ENCODE peak calls at places on chromosomes 13 and 19, in six cellular contexts. E is H9; D is stimulated activated CD4-positive, alpha-beta T cell treated with anti-CD3 and anti-CD28 coated beads, Interleukin-1b, Interleukin-23, amount 100 ng/mL, for 24 hours; J is hippocampal formation; K is progenitor cell of endocrine pancreas; W is ELR. H is an unnamed sample.

GRCh38 chr19:23071087-23071511 is 45.7 kb upstream of the ZNF730 start:
- DNase-seq in E (peak), D (no peak), J (no peak), K (no peak), W (peak), H (no peak)

GRCh38 chr19:43934055-43934984 is 762 bp downstream of the ZNF45 start:
- DNase-seq in E (no peak), D (no peak), J (no peak), K (no peak), W (peak), H (no peak)

GRCh38 chr13:113935081-113935511 is 38.8 kb downstream of the C13orf46 start:
- DNase-seq in E (peak), D (no peak), J (no peak), K (no peak), W (no peak), H (no peak)

GRCh38 chr13:42660367-42660965 is 86.5 kb downstream of the TNFSF11 start:
- DNase-seq in E (no peak), D (no peak), J (no peak), K (no peak), W (peak), H (no peak)

GRCh38 chr13:109773276-109773675 is 13.1 kb downstream of the IRS2 start:
- DNase-seq in E (no peak), D (no peak), J (no peak), K (no peak), W (peak), H (no peak)

GRCh38 chr19:11390933-11391680 is 7.0 kb upstream of the EPOR start:
- DNase-seq in E (no peak), D (no peak), J (no peak), K (no peak), W (peak), H (no peak)

GRCh38 chr19:50803633-50804419 is 13.6 kb downstream of the ACP4 start:
- DNase-seq in E (no peak), D (no peak), J (no peak), K (no peak), W (peak), H (peak)

GRCh38 chr19:35006342-35006998 is 6.3 kb downstream of the GRAMD1A start:
- DNase-seq in E (no peak), D (no peak), J (no peak), K (no peak), W (peak), H (no peak)

GRCh38 chr19:41604831-41605230 is 22.0 kb downstream of the CEACAM4 start:
- DNase-seq in E (no peak), D (no peak), J (no peak), K (no peak), W (no peak), H (no peak)

GRCh38 chr19:32392946-32393345 is 12.6 kb upstream of the DPY19L3 start:
- DNase-seq in E (no peak), D (no peak), J (no peak), K (no peak), W (no peak), H (no peak)

GRCh38 chr13:43686557-43686956 is 100.2 kb downstream of the ENOX1 start:
- DNase-seq in E (no peak), D (no peak), J (no peak), K (no peak), W (peak), H (no peak)

GRCh38 chr13:27962982-27963381 is 6.1 kb downstream of the CDX2 start:
- DNase-seq in E (no peak), D (no peak), J (no peak), K (no peak), W (no peak), H (no peak)

GRCh38 chr19:57302020-57302465 is 18.2 kb upstream of the ZNF543 start:
- DNase-seq in E (no peak), D (no peak), J (no peak), K (no peak), W (peak), H (no peak)

GRCh38 chr19:5287066-5287465 is 53.5 kb downstream of the PTPRS start:
- DNase-seq in E (no peak), D (no peak), J (no peak), K (no peak), W (peak), H (no peak)

GRCh38 chr19:54164369-54165068 is 5.0 kb upstream of the LENG1 start:
- DNase-seq in E (peak), D (no peak), J (peak), K (peak), W (peak), H (peak)